ENCODE peak calls at places on chromosomes 2 and 18, in seven cellular contexts. One of them, this sample, is unnamed.

GRCh38 chr2:186032930-186033329 is 294.3 kb downstream of the FSIP2 start:
- DNase-seq in esophagus muscularis mucosa: no peak
- DNase-seq in psoas muscle: no peak
- DNase-seq in fibroblast of lung: no peak
- DNase-seq in epithelial cell of esophagus: no peak
- DNase-seq in thyroid gland: no peak
- DNase-seq in transverse colon: no peak
- DNase-seq in this sample: no peak

GRCh38 chr2:105055613-105056012 is 17.7 kb downstream of the MRPS9 start:
- DNase-seq in fibroblast of lung: no peak
- DNase-seq in esophagus muscularis mucosa: no peak
- DNase-seq in transverse colon: no peak
- DNase-seq in psoas muscle: no peak
- DNase-seq in epithelial cell of esophagus: no peak
- DNase-seq in thyroid gland: no peak
- DNase-seq in this sample: no peak

GRCh38 chr2:172087191-172087779 is 2.0 kb downstream of the DLX1 start:
- DNase-seq in thyroid gland: no peak
- DNase-seq in esophagus muscularis mucosa: no peak
- DNase-seq in epithelial cell of esophagus: no peak
- DNase-seq in psoas muscle: no peak
- DNase-seq in fibroblast of lung: no peak
- DNase-seq in transverse colon: no peak
- DNase-seq in this sample: no peak

GRCh38 chr18:37889963-37890362 is 324.4 kb upstream of the CELF4 start:
- DNase-seq in thyroid gland: no peak
- DNase-seq in fibroblast of lung: no peak
- DNase-seq in transverse colon: no peak
- DNase-seq in psoas muscle: no peak
- DNase-seq in epithelial cell of esophagus: no peak
- DNase-seq in esophagus muscularis mucosa: no peak
- DNase-seq in this sample: no peak

GRCh38 chr2:172052000-172052983 is 33.0 kb upstream of the DLX1 start:
- DNase-seq in epithelial cell of esophagus: no peak
- DNase-seq in thyroid gland: no peak
- DNase-seq in psoas muscle: no peak
- DNase-seq in transverse colon: no peak
- DNase-seq in fibroblast of lung: peak
- DNase-seq in esophagus muscularis mucosa: no peak
- DNase-seq in this sample: no peak

GRCh38 chr18:50581517-50581916 is 21.6 kb downstream of the MAPK4 start:
- DNase-seq in transverse colon: no peak
- DNase-seq in psoas muscle: no peak
- DNase-seq in thyroid gland: no peak
- DNase-seq in fibroblast of lung: no peak
- DNase-seq in esophagus muscularis mucosa: no peak
- DNase-seq in epithelial cell of esophagus: no peak
- DNase-seq in this sample: no peak

GRCh38 chr18:55095579-55095978 is 136.3 kb upstream of the CCDC68 start:
- DNase-seq in transverse colon: no peak
- DNase-seq in epithelial cell of esophagus: no peak
- DNase-seq in thyroid gland: no peak
- DNase-seq in esophagus muscularis mucosa: peak
- DNase-seq in psoas muscle: no peak
- DNase-seq in fibroblast of lung: no peak
- DNase-seq in this sample: no peak

GRCh38 chr2:129777757-129778607 is 201.5 kb upstream of the RAB6C start:
- DNase-seq in thyroid gland: no peak
- DNase-seq in transverse colon: no peak
- DNase-seq in esophagus muscularis mucosa: no peak
- DNase-seq in psoas muscle: no peak
- DNase-seq in epithelial cell of esophagus: no peak
- DNase-seq in fibroblast of lung: no peak
- DNase-seq in this sample: no peak

GRCh38 chr18:22385718-22386117 is 32.0 kb downstream of the CTAGE1 start:
- DNase-seq in epithelial cell of esophagus: peak
- DNase-seq in psoas muscle: no peak
- DNase-seq in esophagus muscularis mucosa: no peak
- DNase-seq in thyroid gland: no peak
- DNase-seq in fibroblast of lung: peak
- DNase-seq in transverse colon: no peak
- DNase-seq in this sample: no peak

GRCh38 chr2:188280811-188281222 is 10.9 kb upstream of the GULP1 start:
- DNase-seq in epithelial cell of esophagus: no peak
- DNase-seq in thyroid gland: no peak
- DNase-seq in transverse colon: no peak
- DNase-seq in fibroblast of lung: no peak
- DNase-seq in psoas muscle: no peak
- DNase-seq in esophagus muscularis mucosa: no peak
- DNase-seq in this sample: no peak

GRCh38 chr2:226802573-226802972 is 3.0 kb upstream of the IRS1 start:
- DNase-seq in fibroblast of lung: peak
- DNase-seq in esophagus muscularis mucosa: no peak
- DNase-seq in epithelial cell of esophagus: peak
- DNase-seq in psoas muscle: no peak
- DNase-seq in transverse colon: no peak
- DNase-seq in thyroid gland: no peak
- DNase-seq in this sample: no peak

GRCh38 chr2:26035110-26035728 is 1.3 kb downstream of the RAB10 start:
- DNase-seq in thyroid gland: no peak
- DNase-seq in transverse colon: no peak
- DNase-seq in psoas muscle: no peak
- DNase-seq in epithelial cell of esophagus: no peak
- DNase-seq in esophagus muscularis mucosa: no peak
- DNase-seq in fibroblast of lung: no peak
- DNase-seq in this sample: no peak

GRCh38 chr2:100981011-100981410 is 21.1 kb upstream of the RPL31 start:
- DNase-seq in thyroid gland: no peak
- DNase-seq in fibroblast of lung: no peak
- DNase-seq in esophagus muscularis mucosa: no peak
- DNase-seq in psoas muscle: no peak
- DNase-seq in transverse colon: no peak
- DNase-seq in epithelial cell of esophagus: no peak
- DNase-seq in this sample: no peak

GRCh38 chr2:179579744-179580143 is 281.7 kb downstream of the ZNF385B start:
- DNase-seq in esophagus muscularis mucosa: no peak
- DNase-seq in fibroblast of lung: no peak
- DNase-seq in psoas muscle: no peak
- DNase-seq in transverse colon: no peak
- DNase-seq in epithelial cell of esophagus: no peak
- DNase-seq in thyroid gland: no peak
- DNase-seq in this sample: peak

DNA sequence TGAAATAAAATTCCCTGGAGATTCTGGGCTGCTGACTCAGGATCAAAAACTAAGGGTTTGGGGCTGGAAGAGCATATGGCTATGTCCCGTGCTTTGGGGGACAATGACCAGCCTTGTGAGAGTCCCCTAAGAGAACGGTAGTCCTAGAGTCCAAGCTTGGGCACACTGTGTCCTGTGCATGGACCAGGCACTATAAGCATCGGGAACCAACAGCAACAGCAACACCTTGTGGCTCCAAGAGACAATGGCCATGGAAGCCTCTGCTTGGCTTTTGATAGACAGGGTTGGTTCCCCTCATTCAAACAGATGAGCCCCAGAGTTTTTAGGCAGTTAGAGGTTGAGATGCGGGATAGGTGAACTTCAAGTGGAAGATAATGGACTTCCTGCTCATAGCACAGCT is 294.4 kb upstream of the CHAC2 start:
- DNase-seq in psoas muscle: no peak
- DNase-seq in fibroblast of lung: no peak
- DNase-seq in epithelial cell of esophagus: peak
- DNase-seq in thyroid gland: peak
- DNase-seq in esophagus muscularis mucosa: no peak
- DNase-seq in transverse colon: peak
- DNase-seq in this sample: no peak
- TF ChIP-seq CTCF in psoas muscle: peak
- TF ChIP-seq CTCF in fibroblast of lung: no peak
- TF ChIP-seq CTCF in epithelial cell of esophagus: peak
- TF ChIP-seq CTCF in thyroid gland: peak
- TF ChIP-seq CTCF in esophagus muscularis mucosa: no peak
- TF ChIP-seq CTCF in transverse colon: peak
- TF ChIP-seq CTCF in this sample: peak

GRCh38 chr18:74800098-74800497 is 202.4 kb downstream of the ZNF407 start:
- DNase-seq in transverse colon: no peak
- DNase-seq in esophagus muscularis mucosa: no peak
- DNase-seq in psoas muscle: no peak
- DNase-seq in thyroid gland: no peak
- DNase-seq in fibroblast of lung: no peak
- DNase-seq in epithelial cell of esophagus: no peak
- DNase-seq in this sample: no peak

GRCh38 chr18:74795766-74796165 is 198.1 kb downstream of the ZNF407 start:
- DNase-seq in psoas muscle: no peak
- DNase-seq in transverse colon: no peak
- DNase-seq in epithelial cell of esophagus: no peak
- DNase-seq in fibroblast of lung: no peak
- DNase-seq in thyroid gland: no peak
- DNase-seq in esophagus muscularis mucosa: no peak
- DNase-seq in this sample: no peak

GRCh38 chr18:74793746-74794145 is 196.1 kb downstream of the ZNF407 start:
- DNase-seq in psoas muscle: no peak
- DNase-seq in epithelial cell of esophagus: no peak
- DNase-seq in thyroid gland: no peak
- DNase-seq in fibroblast of lung: no peak
- DNase-seq in esophagus muscularis mucosa: no peak
- DNase-seq in transverse colon: no peak
- DNase-seq in this sample: no peak

GRCh38 chr18:74797577-74798151 is 200.0 kb downstream of the ZNF407 start:
- DNase-seq in transverse colon: no peak
- DNase-seq in epithelial cell of esophagus: no peak
- DNase-seq in thyroid gland: no peak
- DNase-seq in fibroblast of lung: no peak
- DNase-seq in psoas muscle: no peak
- DNase-seq in esophagus muscularis mucosa: no peak
- DNase-seq in this sample: no peak

DNA sequence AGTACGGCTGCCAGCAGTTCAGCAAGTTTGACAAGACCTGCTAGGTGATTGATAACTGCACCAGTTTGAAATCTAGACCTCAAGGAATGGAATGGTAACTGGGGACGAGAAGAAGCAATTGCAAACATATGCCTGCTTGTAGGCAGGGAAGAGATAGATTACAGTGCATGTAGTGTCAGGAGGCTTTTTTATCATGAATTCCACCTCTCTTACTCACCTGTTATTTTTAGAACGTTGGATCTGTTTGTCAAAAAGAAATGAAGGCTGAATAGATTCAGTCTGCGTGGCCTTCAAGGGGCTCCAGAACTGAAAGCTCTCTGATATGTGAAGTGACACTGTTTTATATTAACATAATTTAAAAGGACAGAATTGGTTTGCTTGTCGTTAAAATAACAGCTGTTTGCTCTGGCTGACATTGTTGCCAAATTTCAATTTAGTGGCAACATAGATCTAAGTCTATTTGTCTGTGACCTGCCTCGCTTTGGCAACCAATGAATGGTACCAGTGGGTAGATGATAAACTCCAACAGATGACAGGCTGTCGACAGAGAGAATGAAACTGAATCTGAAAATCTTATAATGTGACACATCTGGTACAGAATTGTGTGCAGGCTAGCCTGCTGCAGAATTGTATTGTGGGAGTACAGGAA is 199.4 kb downstream of the ZNF407 start:
- DNase-seq in esophagus muscularis mucosa: no peak
- DNase-seq in epithelial cell of esophagus: peak
- DNase-seq in psoas muscle: no peak
- DNase-seq in fibroblast of lung: peak
- DNase-seq in transverse colon: no peak
- DNase-seq in thyroid gland: no peak
- DNase-seq in this sample: peak
- H3K4me3 ChIP-seq in esophagus muscularis mucosa: peak
- H3K4me3 ChIP-seq in epithelial cell of esophagus: no peak
- H3K4me3 ChIP-seq in psoas muscle: peak
- H3K4me3 ChIP-seq in fibroblast of lung: peak
- H3K4me3 ChIP-seq in transverse colon: no peak
- H3K4me3 ChIP-seq in thyroid gland: no peak
- H3K4me3 ChIP-seq in this sample: no peak

DNA sequence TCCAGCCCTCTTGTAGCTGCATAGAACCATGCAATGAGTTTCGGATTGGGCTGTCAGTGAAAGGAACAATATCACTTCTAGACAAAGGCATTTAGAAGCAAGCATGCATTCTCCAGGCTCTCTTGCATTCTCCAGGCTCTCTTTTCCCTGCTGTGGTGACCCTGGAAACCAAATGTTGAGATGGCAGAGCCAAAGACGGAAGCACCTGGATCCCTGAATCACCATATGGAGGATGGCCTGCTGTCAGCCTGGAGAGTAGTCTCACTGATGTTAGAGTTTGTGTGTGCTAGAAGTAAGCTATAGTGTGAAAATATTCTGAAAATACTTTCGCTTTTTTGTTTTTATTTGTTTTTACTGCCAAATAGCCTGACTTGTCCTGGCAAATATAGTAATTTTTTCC is 203.9 kb downstream of the C1D start:
- DNase-seq in transverse colon: no peak
- DNase-seq in psoas muscle: no peak
- DNase-seq in thyroid gland: no peak
- DNase-seq in esophagus muscularis mucosa: no peak
- DNase-seq in fibroblast of lung: no peak
- DNase-seq in epithelial cell of esophagus: no peak
- DNase-seq in this sample: no peak
- TF ChIP-seq CTCF in transverse colon: no peak
- TF ChIP-seq CTCF in psoas muscle: no peak
- TF ChIP-seq CTCF in thyroid gland: no peak
- TF ChIP-seq CTCF in esophagus muscularis mucosa: no peak
- TF ChIP-seq CTCF in fibroblast of lung: no peak
- TF ChIP-seq CTCF in epithelial cell of esophagus: no peak
- TF ChIP-seq CTCF in this sample: no peak

DNA sequence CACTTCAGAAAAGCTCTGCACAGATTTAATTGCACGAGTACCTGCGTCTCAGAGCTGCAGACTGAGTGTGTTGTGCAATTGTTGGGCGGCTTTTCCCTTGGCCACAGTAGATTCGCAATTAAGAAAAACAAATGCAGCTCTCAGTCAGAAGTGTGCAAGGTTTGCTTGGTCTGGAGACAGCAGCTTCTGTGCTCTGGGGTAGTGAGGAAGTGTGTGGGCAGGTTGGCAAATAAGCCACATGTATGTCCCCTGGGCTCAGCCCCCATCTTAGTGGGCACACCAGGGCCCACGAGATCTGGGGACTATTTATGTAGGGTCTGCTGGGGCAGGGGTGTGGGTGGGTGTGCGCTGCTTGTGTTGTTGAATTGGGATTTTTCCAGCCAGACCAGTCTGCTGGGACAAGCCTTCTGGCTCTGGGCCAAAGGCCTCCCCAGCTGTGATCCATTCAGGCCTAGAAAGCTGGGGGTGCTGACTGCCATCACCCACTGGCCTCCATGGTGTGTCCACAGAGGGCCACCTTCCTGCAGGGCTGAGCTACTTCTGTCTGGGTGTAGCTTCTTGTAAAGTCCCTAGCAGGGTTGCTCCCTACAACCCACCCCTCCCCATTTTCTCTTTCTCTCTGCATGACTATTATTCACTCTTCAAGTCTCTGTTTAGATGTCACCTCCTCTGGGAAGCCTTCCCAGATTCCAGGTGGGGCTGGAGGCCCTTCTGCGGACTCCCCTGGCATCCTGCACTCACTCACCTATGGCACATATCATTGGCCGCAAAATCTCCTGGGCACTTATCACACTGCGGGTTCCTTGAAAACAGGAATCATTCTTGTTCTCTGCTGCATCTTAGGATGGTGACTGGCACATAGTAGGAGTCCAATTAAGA is 67.8 kb downstream of the ODC1 start:
- DNase-seq in epithelial cell of esophagus: peak
- DNase-seq in psoas muscle: no peak
- DNase-seq in transverse colon: no peak
- DNase-seq in esophagus muscularis mucosa: no peak
- DNase-seq in thyroid gland: peak
- DNase-seq in fibroblast of lung: peak
- DNase-seq in this sample: no peak
- H3K4me3 ChIP-seq in epithelial cell of esophagus: no peak
- H3K4me3 ChIP-seq in psoas muscle: no peak
- H3K4me3 ChIP-seq in transverse colon: no peak
- H3K4me3 ChIP-seq in esophagus muscularis mucosa: no peak
- H3K4me3 ChIP-seq in thyroid gland: no peak
- H3K4me3 ChIP-seq in fibroblast of lung: no peak
- H3K4me3 ChIP-seq in this sample: no peak